ENCODE peak calls at places on chromosomes 4 and X, in six cellular contexts. G, U, R, T, I and Q are unnamed samples.

GRCh38 chrX:72367524-72367923 is 61.8 kb upstream of the CITED1 start:
- DNase-seq in I (no peak), G (no peak), U (no peak), R (no peak), T (no peak), Q (no peak)

GRCh38 chr4:87939978-87940690 is 35.4 kb upstream of the SPP1 start:
- DNase-seq in U (no peak), T (no peak), R (no peak), G (no peak), I (no peak), Q (no peak)

GRCh38 chr4:40484346-40484745 is 145.3 kb downstream of the RBM47 start:
- DNase-seq in I (no peak), U (no peak), G (no peak), T (no peak), R (no peak), Q (no peak)

GRCh38 chr4:18025263-18025662 is 3.7 kb upstream of the LCORL start:
- DNase-seq in U (no peak), R (no peak), I (no peak), G (no peak), T (no peak), Q (no peak)

GRCh38 chrX:106263817-106264216 is 95.7 kb downstream of the PWWP3B start:
- DNase-seq in I (no peak), R (no peak), T (no peak), G (no peak), U (no peak), Q (no peak)

GRCh38 chr4:54561940-54562339 is 95.8 kb upstream of the KIT start:
- DNase-seq in R (no peak), U (no peak), T (no peak), I (no peak), G (no peak), Q (no peak)

GRCh38 chr4:43457866-43458265 is 565.4 kb downstream of the GRXCR1 start:
- DNase-seq in I (peak), T (peak), U (no peak), R (no peak), G (no peak), Q (no peak)

GRCh38 chrX:100673397-100673953 is 29.5 kb downstream of the SRPX2 start:
- DNase-seq in T (peak), G (no peak), U (no peak), R (no peak), I (no peak), Q (no peak)

GRCh38 chr4:87574996-87575395 is 33.3 kb upstream of the DSPP start:
- DNase-seq in R (no peak), U (no peak), T (no peak), I (peak), G (no peak), Q (no peak)

GRCh38 chr4:53656421-53656981 is 65.2 kb upstream of the LNX1 start:
- DNase-seq in U (no peak), I (no peak), R (no peak), T (peak), G (peak), Q (no peak)

GRCh38 chrX:70455366-70456202 is 10.9 kb downstream of the DLG3 start:
- DNase-seq in T (no peak), G (no peak), I (no peak), U (no peak), R (no peak), Q (peak)

GRCh38 chr4:184397516-184398163 is 76.7 kb downstream of the IRF2 start:
- DNase-seq in I (no peak), T (no peak), U (no peak), R (no peak), G (no peak), Q (no peak)

GRCh38 chr4:116925900-116926457 is 159.4 kb downstream of the TRAM1L1 start:
- DNase-seq in I (no peak), U (no peak), T (no peak), G (no peak), R (peak), Q (peak)

GRCh38 chrX:46587753-46588171 is 14.2 kb downstream of the CHST7 start:
- DNase-seq in T (no peak), G (no peak), U (no peak), I (no peak), R (no peak), Q (no peak)

GRCh38 chr4:98794565-98795205 is 134.2 kb downstream of the EIF4E start:
- DNase-seq in R (peak), T (peak), I (peak), U (no peak), G (no peak), Q (no peak)

GRCh38 chrX:133179500-133179899 is 38.7 kb downstream of the TFDP3 start:
- DNase-seq in T (no peak), G (no peak), U (no peak), R (no peak), I (no peak), Q (no peak)

GRCh38 chr4:189002475-189002874 is 863.2 kb downstream of the TRIML1 start:
- DNase-seq in T (no peak), I (no peak), R (no peak), U (no peak), G (no peak), Q (no peak)

GRCh38 chr4:3746701-3747581 is 19.2 kb upstream of the ADRA2C start:
- DNase-seq in G (no peak), R (no peak), T (no peak), I (no peak), U (no peak), Q (no peak)

GRCh38 chr4:7656244-7656800 is 221.6 kb upstream of the PSAPL1 start:
- DNase-seq in U (no peak), T (no peak), I (no peak), R (no peak), G (no peak), Q (no peak)

GRCh38 chrX:108397627-108398392 is 40.4 kb downstream of the COL4A6 start:
- DNase-seq in G (no peak), U (no peak), T (peak), I (peak), R (no peak), Q (no peak)

GRCh38 chr4:74967324-74967723 is 34.4 kb downstream of the PARM1 start:
- DNase-seq in T (no peak), G (no peak), I (no peak), R (no peak), U (no peak), Q (no peak)

GRCh38 chr4:16597829-16598228 is 300.6 kb downstream of the LDB2 start:
- DNase-seq in U (no peak), R (no peak), T (peak), I (no peak), G (no peak), Q (no peak)

GRCh38 chr4:122899682-122900081 is 22.7 kb downstream of the NUDT6 start:
- DNase-seq in R (peak), T (no peak), G (no peak), U (no peak), I (no peak), Q (no peak)

GRCh38 chr4:127533028-127533700 is 99.6 kb upstream of the INTU start:
- DNase-seq in R (no peak), I (no peak), T (no peak), G (peak), U (no peak), Q (no peak)

GRCh38 chrX:10534611-10535010 is 85.8 kb downstream of the MID1 start:
- DNase-seq in R (no peak), I (no peak), T (no peak), U (no peak), G (no peak), Q (no peak)

GRCh38 chrX:102720237-102721168 is at the start of gene GPRASP3:
- DNase-seq in I (peak), R (no peak), U (peak), G (peak), T (no peak), Q (no peak)

GRCh38 chr4:41022116-41022515 is 192.2 kb downstream of the APBB2 start:
- DNase-seq in G (no peak), R (no peak), T (peak), I (no peak), U (no peak), Q (no peak)

GRCh38 chrX:72045141-72045540 is 86.6 kb downstream of the RTL5 start:
- DNase-seq in G (no peak), R (no peak), I (no peak), U (no peak), T (no peak), Q (no peak)

GRCh38 chrX:27619975-27620374 is 29.8 kb downstream of the DCAF8L2 start:
- DNase-seq in T (no peak), G (no peak), I (no peak), R (no peak), U (no peak), Q (no peak)

GRCh38 chr4:1277667-1278335 is 11.9 kb upstream of the MAEA start:
- DNase-seq in G (no peak), I (no peak), R (no peak), T (peak), U (no peak), Q (no peak)
- TF ChIP-seq CTCF in G (no peak), I (no peak), R (peak), T (peak), U (peak), Q (no peak)

DNA sequence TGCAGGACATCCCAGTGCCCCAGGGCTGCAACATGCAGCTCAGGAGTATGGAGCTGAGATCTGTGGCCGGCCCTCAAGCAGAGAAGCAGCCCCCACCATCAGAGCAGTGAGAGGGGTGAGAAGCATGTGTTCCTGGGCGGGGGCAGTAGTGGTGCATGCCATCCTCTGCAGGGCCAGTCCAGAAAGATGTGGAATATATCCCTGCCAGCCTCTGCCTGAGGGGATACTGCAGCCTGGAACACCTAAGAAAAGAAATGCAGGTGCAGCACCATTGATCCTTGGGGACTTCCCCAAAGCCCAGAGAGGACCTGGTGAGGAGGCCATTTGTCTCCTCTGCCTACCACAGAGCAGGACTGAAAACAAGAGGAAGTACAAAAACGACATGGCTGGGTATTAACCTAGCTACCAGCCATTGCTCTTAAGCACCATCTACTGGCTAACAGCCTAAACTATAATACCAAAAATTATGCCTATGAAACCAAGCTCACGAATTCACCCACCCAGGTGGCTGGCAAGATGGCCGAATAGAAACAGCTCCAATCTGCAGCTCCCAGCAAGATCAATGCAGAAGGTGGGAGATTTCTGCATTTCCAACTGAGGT is 158.8 kb downstream of the ADGRA3 start:
- DNase-seq in G (peak), R (no peak), U (no peak), I (no peak), T (peak), Q (no peak)
- TF ChIP-seq CTCF in G (peak), R (peak), U (no peak), I (no peak), T (peak), Q (peak)

DNA sequence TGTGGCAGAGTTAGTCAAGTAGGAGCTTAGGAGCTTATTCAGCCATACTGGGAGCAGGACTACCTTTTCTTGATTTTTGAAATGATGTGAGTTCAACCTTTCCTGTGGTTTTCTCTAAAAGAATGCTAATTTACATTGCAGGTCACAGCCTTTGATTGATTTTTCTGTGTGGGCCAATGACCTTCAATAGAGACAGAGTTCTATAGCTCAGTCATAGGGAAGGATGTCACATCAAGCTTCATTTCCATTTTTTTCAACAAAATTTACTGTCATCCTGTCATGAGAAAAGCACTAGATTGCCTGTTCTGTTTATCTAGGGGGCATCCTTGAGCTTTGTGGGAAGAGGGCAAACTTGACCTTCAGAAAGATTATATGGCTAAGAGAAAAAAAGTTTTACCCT is 448.7 kb downstream of the MID1IP1 start:
- DNase-seq in I (no peak), U (no peak), T (no peak), R (no peak), G (no peak), Q (no peak)
- TF ChIP-seq CTCF in I (no peak), U (no peak), T (no peak), R (no peak), G (no peak), Q (no peak)

GRCh38 chrX:96834137-96834536 is 49.6 kb upstream of the RPA4 start:
- DNase-seq in U (no peak), R (no peak), T (no peak), I (no peak), G (no peak), Q (no peak)

GRCh38 chrX:96837808-96838207 is 45.9 kb upstream of the RPA4 start:
- DNase-seq in T (peak), G (no peak), R (no peak), U (no peak), I (peak), Q (no peak)

GRCh38 chrX:96835660-96836289 is 47.9 kb upstream of the RPA4 start:
- DNase-seq in T (no peak), U (no peak), G (no peak), I (no peak), R (no peak), Q (no peak)

DNA sequence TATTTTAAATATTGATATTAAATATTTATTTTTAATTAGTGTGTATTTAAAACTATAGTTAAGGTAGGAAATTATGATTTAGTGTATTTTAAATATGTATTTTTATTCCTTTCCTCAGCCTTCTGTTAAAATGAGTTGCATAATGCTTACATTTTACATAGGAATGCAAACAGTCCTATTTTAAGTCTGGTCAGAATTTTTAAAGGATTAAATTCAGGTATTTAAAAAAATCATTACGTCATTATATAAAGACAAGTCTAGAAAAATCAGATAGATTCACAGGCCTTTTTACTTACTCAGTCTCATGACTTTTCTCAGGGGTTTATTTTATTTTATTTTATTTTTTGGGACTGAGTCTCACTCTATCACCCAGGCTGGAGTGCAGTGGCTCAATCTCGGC is 50.4 kb upstream of the RPA4 start:
- DNase-seq in G (no peak), U (no peak), I (no peak), R (no peak), T (no peak), Q (no peak)
- TF ChIP-seq CTCF in G (no peak), U (no peak), I (no peak), R (no peak), T (no peak), Q (no peak)